ENCODE peak calls at places on chromosomes 6 and 20, in nine cellular contexts. B is CD4-positive, alpha-beta T cell; A is pancreas; K is HepG2; J is cardiac muscle cell; W is hepatocyte; M is neural progenitor cell; Y is HCT116; N is esophagus squamous epithelium. V is an unnamed sample. For H3K9me3, the result is how much of the 10 kb centered on the place peaks cover.

GRCh38 chr6:20840675-20841074 is 306.4 kb downstream of the CDKAL1 start:
- DNase-seq in N (no peak), W (no peak), J (peak), A (no peak), K (no peak), Y (no peak), B (no peak), M (no peak), V (no peak)

GRCh38 chr6:21914121-21914973 is 320.8 kb downstream of the SOX4 start:
- DNase-seq in W (peak), J (peak), M (no peak), B (peak), Y (no peak), A (peak), N (no peak), K (no peak), V (peak)

GRCh38 chr6:148470141-148470540 is 127.5 kb downstream of the SASH1 start:
- DNase-seq in W (no peak), B (no peak), J (no peak), A (no peak), Y (no peak), M (no peak), N (no peak), K (no peak), V (no peak)

GRCh38 chr6:99241905-99242534 is 107.5 kb downstream of the FAXC start:
- DNase-seq in J (peak), W (peak), N (no peak), M (peak), A (no peak), B (no peak), Y (peak), K (peak), V (peak)

GRCh38 chr6:49892280-49892679 is 25.9 kb upstream of the CRISP1 start:
- DNase-seq in A (no peak), K (no peak), M (no peak), Y (no peak), J (no peak), W (no peak), B (no peak), N (no peak), V (no peak)

GRCh38 chr6:96923871-96924493 is 546 bp upstream of the KLHL32 start:
- DNase-seq in M (peak), B (no peak), W (no peak), A (no peak), N (no peak), J (peak), K (peak), Y (no peak), V (no peak)

GRCh38 chr6:80460396-80460912 is 354.0 kb downstream of the BCKDHB start:
- DNase-seq in M (no peak), J (peak), B (no peak), A (no peak), N (no peak), Y (no peak), W (no peak), K (no peak), V (no peak)

GRCh38 chr20:35796556-35796955 is 24.7 kb downstream of the PHF20 start:
- DNase-seq in B (no peak), J (peak), Y (no peak), N (no peak), M (no peak), A (no peak), W (no peak), K (no peak), V (no peak)

GRCh38 chr20:47936612-47937011 is 151.3 kb upstream of the SULF2 start:
- DNase-seq in J (no peak), W (no peak), K (no peak), B (no peak), M (no peak), Y (no peak), A (no peak), N (no peak), V (no peak)

GRCh38 chr6:138113588-138114210 is 6.5 kb upstream of the PERP start:
- DNase-seq in W (no peak), Y (no peak), B (no peak), K (no peak), A (no peak), J (no peak), M (no peak), N (no peak), V (no peak)

GRCh38 chr6:100300221-100300736 is 164.4 kb downstream of the SIM1 start:
- DNase-seq in J (peak), N (no peak), K (peak), A (no peak), Y (peak), B (no peak), M (no peak), W (peak), V (no peak)

GRCh38 chr6:145247677-145248419 is 487.5 kb downstream of the EPM2A start:
- DNase-seq in A (no peak), W (no peak), Y (no peak), B (no peak), M (no peak), J (peak), K (no peak), N (no peak), V (peak)

GRCh38 chr6:116291701-116292396 is 12.1 kb upstream of the TSPYL1 start:
- DNase-seq in K (no peak), W (no peak), M (no peak), A (no peak), B (no peak), N (no peak), Y (no peak), J (no peak), V (no peak)

GRCh38 chr6:75830959-75831885 is 82.2 kb downstream of the MYO6 start:
- DNase-seq in A (no peak), K (no peak), B (no peak), Y (no peak), W (no peak), N (no peak), J (peak), M (no peak), V (no peak)

GRCh38 chr20:22688485-22688884 is 104.1 kb upstream of the FOXA2 start:
- DNase-seq in B (no peak), N (no peak), K (no peak), M (no peak), J (no peak), W (no peak), A (no peak), Y (no peak), V (no peak)

GRCh38 chr6:169942173-169942572 is 190.8 kb downstream of the ERMARD start:
- DNase-seq in B (no peak), A (no peak), M (no peak), J (no peak), N (no peak), W (no peak), Y (no peak), K (no peak), V (no peak)

DNA sequence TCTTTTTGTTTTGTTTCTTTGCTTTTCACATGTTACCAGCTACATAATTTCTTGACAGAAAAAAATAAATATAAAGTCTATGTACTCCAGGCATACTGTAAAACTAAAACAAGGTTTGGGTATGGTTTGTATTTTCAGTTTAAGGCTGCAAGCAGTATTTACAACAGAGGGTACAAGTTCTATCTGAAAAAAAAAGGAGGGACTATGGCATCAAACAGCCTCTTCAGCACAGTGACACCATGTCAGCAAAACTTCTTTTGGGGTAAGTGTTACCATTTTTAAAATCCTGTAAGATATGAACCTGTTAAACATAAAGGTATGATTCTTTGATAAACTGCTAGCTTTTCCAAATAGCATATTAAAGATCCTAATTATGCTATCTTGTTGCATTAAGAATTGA is 393 bp downstream of the RUNX2 start:
- DNase-seq in B (no peak), J (no peak), W (no peak), K (no peak), M (no peak), A (no peak), N (no peak), Y (no peak), V (no peak)
- H3K27ac ChIP-seq in B (no peak), J (peak), W (no peak), K (no peak), M (no peak), A (no peak), N (no peak), Y (no peak), V (peak)

GRCh38 chr6:1587546-1587945 is 22.2 kb upstream of the FOXC1 start:
- DNase-seq in A (no peak), K (no peak), M (no peak), B (no peak), W (no peak), N (no peak), Y (no peak), J (no peak), V (no peak)
- H3K9me3 ChIP-seq in A (under half), K (under half), M (under half), B (under half), W (under half), N (under half), Y (under half), J (under half), V (under half)

DNA sequence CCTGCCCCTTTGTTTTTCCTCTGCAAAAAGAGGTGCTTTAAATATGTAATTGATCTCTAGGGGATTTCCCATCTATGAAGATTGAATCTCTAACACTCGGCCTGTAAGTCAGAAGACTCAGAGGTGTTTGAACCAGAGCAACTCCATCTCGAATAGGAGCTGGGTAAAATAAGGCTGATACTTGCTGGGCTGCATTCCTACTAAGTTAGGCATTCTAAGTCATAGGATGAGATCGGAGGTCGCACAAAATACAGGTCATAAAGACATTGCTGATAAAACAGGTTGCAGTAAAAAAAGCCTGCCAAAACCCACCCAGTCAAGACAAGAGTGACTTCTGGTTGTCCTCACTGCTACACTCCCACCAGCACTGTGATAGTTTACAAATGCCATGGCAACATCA is 129.9 kb upstream of the PHACTR1 start:
- DNase-seq in K (no peak), B (no peak), W (no peak), A (no peak), J (no peak), Y (no peak), N (no peak), M (no peak), V (no peak)
- H3K27ac ChIP-seq in K (no peak), B (no peak), W (no peak), A (no peak), J (no peak), Y (no peak), N (no peak), M (no peak), V (no peak)

GRCh38 chr20:31237763-31238162 is 19.7 kb upstream of the DEFB115 start:
- DNase-seq in J (no peak), Y (no peak), B (no peak), M (no peak), N (no peak), K (no peak), A (no peak), W (no peak), V (no peak)

GRCh38 chr20:31239139-31239538 is 18.3 kb upstream of the DEFB115 start:
- DNase-seq in K (no peak), W (no peak), J (no peak), Y (no peak), N (no peak), B (no peak), M (no peak), A (no peak), V (no peak)

GRCh38 chr20:31236953-31237352 is 20.5 kb upstream of the DEFB115 start:
- DNase-seq in A (no peak), J (no peak), B (no peak), Y (no peak), W (no peak), M (no peak), K (no peak), N (no peak), V (no peak)
- H3K9me3 ChIP-seq in A (under half), J (under half), B (half or more), Y (half or more), W (half or more), M (half or more), K (half or more), N (half or more), V (under half)

GRCh38 chr20:57321142-57321541 is 8.5 kb upstream of the SPO11 start:
- DNase-seq in W (no peak), K (no peak), B (no peak), A (no peak), N (no peak), Y (no peak), J (no peak), M (no peak), V (no peak)

GRCh38 chr20:57323034-57323433 is 6.6 kb upstream of the SPO11 start:
- DNase-seq in N (no peak), W (peak), Y (no peak), J (peak), K (no peak), M (peak), B (no peak), A (no peak), V (peak)

GRCh38 chr20:57320358-57320757 is 9.2 kb upstream of the SPO11 start:
- DNase-seq in K (no peak), N (no peak), W (no peak), A (no peak), J (no peak), Y (no peak), M (no peak), B (no peak), V (no peak)

GRCh38 chr20:57319584-57319983 is 10.0 kb upstream of the SPO11 start:
- DNase-seq in J (no peak), W (no peak), K (no peak), B (no peak), N (no peak), A (no peak), Y (no peak), M (no peak), V (no peak)

GRCh38 chr20:57322476-57322875 is 7.1 kb upstream of the SPO11 start:
- DNase-seq in Y (no peak), M (no peak), J (no peak), W (no peak), A (no peak), B (no peak), N (no peak), K (no peak), V (no peak)
- H3K27ac ChIP-seq in Y (no peak), M (peak), J (no peak), W (no peak), A (no peak), B (no peak), N (peak), K (no peak), V (no peak)

GRCh38 chr6:107400748-107401147 is 58.6 kb downstream of the PDSS2 start:
- DNase-seq in N (no peak), A (no peak), J (no peak), W (no peak), K (no peak), B (no peak), Y (no peak), M (no peak), V (no peak)

GRCh38 chr6:107398005-107398404 is 61.4 kb downstream of the PDSS2 start:
- DNase-seq in B (no peak), Y (no peak), W (no peak), N (no peak), M (no peak), J (peak), K (no peak), A (no peak), V (no peak)

GRCh38 chr6:107402533-107402932 is 56.8 kb downstream of the PDSS2 start:
- DNase-seq in W (no peak), M (no peak), N (no peak), J (no peak), A (no peak), K (no peak), B (no peak), Y (no peak), V (no peak)

GRCh38 chr6:107401573-107401972 is 57.8 kb downstream of the PDSS2 start:
- DNase-seq in K (no peak), A (no peak), M (no peak), W (no peak), Y (no peak), B (no peak), J (no peak), N (no peak), V (no peak)

GRCh38 chr6:107399927-107400326 is 59.4 kb downstream of the PDSS2 start:
- DNase-seq in K (no peak), N (no peak), M (peak), A (no peak), B (no peak), J (no peak), Y (no peak), W (no peak), V (no peak)
- H3K9me3 ChIP-seq in K (under half), N (under half), M (under half), A (under half), B (under half), J (under half), Y (under half), W (under half), V (under half)

DNA sequence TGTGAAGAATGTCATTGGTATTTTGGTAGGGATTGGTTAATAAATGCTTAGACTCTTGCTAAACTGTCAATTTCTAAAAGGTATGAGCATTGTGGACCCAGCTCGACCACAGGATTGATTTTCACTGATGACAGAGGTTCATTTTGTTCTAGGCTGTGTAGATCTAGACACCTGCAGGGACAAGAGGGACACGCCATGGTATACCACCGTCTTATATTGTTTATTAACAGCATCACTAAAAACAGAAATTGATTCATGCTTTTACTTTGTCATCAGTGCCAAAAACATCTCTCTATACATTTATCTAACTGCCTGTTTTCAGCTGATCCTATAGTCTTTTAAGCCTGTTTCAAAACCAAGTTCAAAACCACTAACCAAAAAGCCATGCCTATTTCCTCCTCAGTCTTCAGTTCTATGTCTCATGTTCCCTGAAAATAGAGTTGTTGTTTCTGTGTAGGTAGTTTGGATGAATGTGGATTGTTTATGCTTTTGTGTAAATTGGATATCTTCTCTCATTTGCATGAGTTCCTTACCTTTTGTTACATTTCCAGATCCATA is 109.8 kb downstream of the JAG1 start:
- DNase-seq in B (no peak), A (no peak), Y (no peak), N (no peak), K (no peak), J (no peak), M (no peak), W (no peak), V (no peak)
- H3K27ac ChIP-seq in B (no peak), A (no peak), Y (no peak), N (no peak), K (peak), J (no peak), M (no peak), W (no peak), V (no peak)

DNA sequence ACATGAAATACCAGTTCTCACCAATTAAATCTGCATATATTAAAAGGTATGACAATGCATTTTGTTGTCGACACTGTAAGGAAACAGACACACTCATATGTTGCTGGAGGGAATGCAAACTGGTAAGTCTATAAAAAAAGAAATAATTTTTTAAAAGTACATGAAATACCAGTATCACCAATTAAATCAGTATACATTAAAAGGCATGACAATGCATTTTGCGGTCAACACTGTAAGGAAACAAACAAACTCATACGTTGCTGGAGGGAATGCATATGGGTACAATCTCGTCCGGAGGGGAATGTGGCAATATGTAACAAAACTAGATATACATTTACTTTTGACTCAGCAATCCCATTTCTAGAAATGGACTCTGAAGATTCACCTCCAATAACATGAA is 6.5 kb downstream of the ZNF322 start:
- DNase-seq in A (no peak), W (no peak), J (no peak), B (no peak), K (no peak), Y (no peak), N (no peak), M (no peak), V (no peak)
- H3K9me3 ChIP-seq in A (under half), W (under half), J (under half), B (under half), K (under half), Y (under half), N (under half), M (under half), V (under half)

GRCh38 chr20:31954500-31954899 is 2.7 kb upstream of the PDRG1 start:
- DNase-seq in N (no peak), Y (no peak), A (no peak), W (no peak), K (no peak), B (no peak), M (no peak), J (no peak), V (no peak)

GRCh38 chr20:31949877-31950646 is 1.8 kb downstream of the PDRG1 start:
- DNase-seq in Y (no peak), A (no peak), K (no peak), W (no peak), J (no peak), B (no peak), N (no peak), M (no peak), V (no peak)

GRCh38 chr20:31953749-31954148 is 1.9 kb upstream of the PDRG1 start:
- DNase-seq in B (no peak), Y (no peak), J (no peak), K (no peak), A (no peak), M (no peak), N (no peak), W (no peak), V (no peak)

GRCh38 chr20:31951203-31951529 is 680 bp downstream of the PDRG1 start:
- DNase-seq in K (no peak), Y (no peak), J (no peak), M (no peak), W (no peak), N (no peak), B (no peak), A (no peak), V (no peak)

GRCh38 chr20:31951530-31952453 is at the start of gene PDRG1:
- DNase-seq in A (peak), W (peak), B (peak), N (peak), M (peak), K (peak), J (peak), Y (peak), V (peak)
- H3K27ac ChIP-seq in A (peak), W (peak), B (peak), N (peak), M (no peak), K (peak), J (peak), Y (peak), V (peak)

GRCh38 chr20:41574802-41575389 is 43.3 kb downstream of the CHD6 start:
- DNase-seq in M (no peak), W (no peak), J (no peak), K (peak), Y (no peak), A (no peak), N (no peak), B (no peak), V (no peak)
- H3K9me3 ChIP-seq in M (under half), W (under half), J (under half), K (under half), Y (under half), A (under half), N (under half), B (under half), V (under half)

V was measured in SJCRH30.